ENCODE peak calls at places on chromosomes 13 and 19, in four cellular contexts. J, L, C and E are unnamed samples.

GRCh38 chr19:42420055-42420544 is 7.1 kb downstream of the LIPE start:
- DNase-seq in C (no peak), J (peak), L (no peak), E (no peak)

GRCh38 chr13:28611654-28612131 is 47.2 kb upstream of the POMP start:
- DNase-seq in C (no peak), J (no peak), L (no peak), E (no peak)

GRCh38 chr19:18173572-18174294 is at the start of gene IFI30:
- DNase-seq in C (peak), L (no peak), J (no peak), E (no peak)

GRCh38 chr13:65913173-65913572 is 1317.0 kb downstream of the PCDH9 start:
- DNase-seq in J (peak), C (no peak), L (peak), E (peak)

GRCh38 chr13:79496188-79496587 is 15.2 kb downstream of the NDFIP2 start:
- DNase-seq in C (no peak), L (no peak), J (no peak), E (no peak)

GRCh38 chr13:27619711-27620376 is 485 bp downstream of the LNX2 start:
- DNase-seq in L (no peak), J (peak), C (no peak), E (no peak)

GRCh38 chr19:34673590-34673989 is 3.4 kb downstream of the SCGB2B2 start:
- DNase-seq in C (no peak), J (no peak), L (no peak), E (no peak)

GRCh38 chr19:45767410-45767880 is 1.6 kb downstream of the SIX5 start:
- DNase-seq in J (peak), L (peak), C (no peak), E (peak)

GRCh38 chr13:111555268-111555633 is 234.8 kb downstream of the TEX29 start:
- DNase-seq in L (no peak), C (no peak), J (no peak), E (no peak)

DNA sequence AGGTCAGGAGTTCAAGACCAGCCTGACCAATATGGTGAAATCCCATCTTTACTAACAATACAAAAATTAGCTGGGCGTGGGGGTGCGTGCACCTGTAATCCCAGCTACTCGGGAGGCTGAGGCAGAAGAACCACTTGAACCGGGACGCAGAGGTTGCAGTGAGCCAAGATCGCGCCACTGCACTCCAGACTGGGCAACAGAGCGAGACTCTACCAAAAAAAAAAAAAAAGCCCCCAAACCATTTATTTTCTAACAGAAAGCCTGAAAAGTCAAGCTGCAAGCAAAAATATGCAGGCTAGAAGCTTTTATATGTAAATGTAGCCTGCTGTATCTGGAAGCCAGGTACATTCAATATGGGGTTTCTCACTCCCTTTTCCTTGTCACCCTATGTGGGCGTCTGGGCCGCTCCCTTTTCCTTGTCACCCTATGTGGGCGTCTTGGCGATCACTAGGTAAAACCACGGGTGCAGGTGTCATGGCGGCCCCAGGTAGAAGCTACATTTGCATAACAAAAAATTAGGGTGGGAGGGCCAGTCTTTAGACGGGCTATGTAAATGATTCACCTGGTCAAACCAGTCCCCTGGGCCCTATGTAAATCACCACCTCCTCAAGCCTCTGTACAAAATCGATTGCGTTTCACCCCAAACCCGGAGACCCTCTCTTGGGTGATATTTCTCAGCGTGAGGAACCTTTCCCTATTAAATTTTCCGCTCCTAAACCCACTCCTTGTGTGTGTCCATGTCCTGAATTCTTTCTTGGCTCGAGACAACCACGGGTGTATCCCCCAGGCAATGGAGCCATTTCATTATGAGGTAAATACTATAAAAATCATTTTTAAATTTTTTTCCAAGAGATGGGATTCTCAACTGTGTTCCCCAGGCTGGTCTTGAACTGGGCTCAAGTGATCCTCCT is 2.1 kb downstream of the TRIM13 start:
- DNase-seq in L (no peak), C (no peak), J (no peak), E (no peak)
- H3K4me3 ChIP-seq in L (no peak), C (peak), J (peak), E (no peak)

GRCh38 chr13:20354722-20355121 is 122.6 kb upstream of the GJB6 start:
- DNase-seq in C (no peak), L (no peak), J (no peak), E (no peak)

GRCh38 chr13:20356437-20356836 is 124.3 kb upstream of the GJB6 start:
- DNase-seq in J (peak), L (no peak), C (no peak), E (no peak)

GRCh38 chr13:20351279-20352022 is 119.3 kb upstream of the GJB6 start:
- DNase-seq in C (no peak), J (peak), L (peak), E (no peak)

GRCh38 chr13:20350819-20351218 is 118.7 kb upstream of the GJB6 start:
- DNase-seq in J (peak), C (no peak), L (no peak), E (no peak)

GRCh38 chr13:20353973-20354372 is 121.9 kb upstream of the GJB6 start:
- DNase-seq in J (peak), C (no peak), L (peak), E (no peak)
- TF ChIP-seq CTCF in J (peak), C (no peak), L (peak), E (peak)

GRCh38 chr19:16889883-16890460 is 1.2 kb downstream of the F2RL3 start:
- DNase-seq in L (no peak), C (no peak), J (no peak), E (no peak)

GRCh38 chr19:16889429-16889882 is 657 bp downstream of the F2RL3 start:
- DNase-seq in L (no peak), J (no peak), C (no peak), E (no peak)

GRCh38 chr19:16887353-16888265 is 1.2 kb upstream of the F2RL3 start:
- DNase-seq in L (no peak), J (no peak), C (no peak), E (no peak)

GRCh38 chr19:16890461-16891184 is 1.8 kb downstream of the F2RL3 start:
- DNase-seq in C (no peak), L (no peak), J (no peak), E (no peak)

GRCh38 chr19:16888629-16889371 is at the start of gene F2RL3:
- DNase-seq in C (no peak), J (peak), L (no peak), E (no peak)
- H3K4me3 ChIP-seq in C (peak), J (no peak), L (no peak), E (no peak)

DNA sequence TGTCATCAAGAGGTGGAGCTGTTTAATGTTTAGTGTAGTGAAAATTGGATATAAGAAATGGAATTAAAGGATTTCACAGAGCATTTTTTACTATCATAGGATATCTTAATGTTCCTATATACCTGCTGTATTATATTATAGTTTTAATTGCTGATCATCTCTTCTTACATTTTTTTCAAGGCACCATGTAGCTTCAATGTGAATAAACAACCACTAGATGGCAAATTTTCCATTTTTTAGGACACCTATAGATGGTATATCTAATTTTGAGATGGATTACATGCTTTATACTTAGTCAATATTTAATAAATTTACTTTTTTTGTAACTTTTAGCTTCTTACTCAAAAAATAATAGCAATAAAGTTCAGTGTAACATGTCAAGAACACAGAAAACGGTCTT is 9.0 kb upstream of the ATXN8OS start:
- DNase-seq in L (no peak), C (no peak), J (no peak), E (no peak)
- TF ChIP-seq CTCF in L (no peak), C (no peak), J (no peak), E (no peak)

DNA sequence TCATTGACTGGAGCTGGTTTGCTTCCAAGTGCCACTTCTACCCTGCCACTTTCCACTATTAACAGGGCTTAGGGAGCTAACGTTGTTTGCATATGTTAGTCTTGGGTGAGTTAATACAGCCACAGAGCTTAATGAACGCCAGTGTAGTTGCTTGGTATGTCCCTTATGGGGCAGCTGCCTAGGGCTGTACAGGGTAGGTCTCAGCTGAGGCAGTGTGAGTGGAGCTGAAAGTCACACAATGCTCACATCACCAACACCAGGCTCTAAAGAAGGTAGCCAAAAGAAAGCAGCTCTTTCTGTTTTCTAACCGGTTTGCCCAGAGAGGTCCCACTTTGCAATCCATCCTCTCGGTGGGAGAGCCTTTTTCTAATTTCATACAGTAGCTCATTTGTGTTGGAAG is 186.2 kb downstream of the RGCC start:
- DNase-seq in C (no peak), L (no peak), J (no peak), E (no peak)
- H3K4me3 ChIP-seq in C (no peak), L (no peak), J (no peak), E (no peak)

GRCh38 chr13:48236528-48237353 is 3.7 kb downstream of the ITM2B start:
- DNase-seq in J (no peak), L (no peak), C (no peak), E (no peak)
- TF ChIP-seq CTCF in J (no peak), L (no peak), C (no peak), E (no peak)

DNA sequence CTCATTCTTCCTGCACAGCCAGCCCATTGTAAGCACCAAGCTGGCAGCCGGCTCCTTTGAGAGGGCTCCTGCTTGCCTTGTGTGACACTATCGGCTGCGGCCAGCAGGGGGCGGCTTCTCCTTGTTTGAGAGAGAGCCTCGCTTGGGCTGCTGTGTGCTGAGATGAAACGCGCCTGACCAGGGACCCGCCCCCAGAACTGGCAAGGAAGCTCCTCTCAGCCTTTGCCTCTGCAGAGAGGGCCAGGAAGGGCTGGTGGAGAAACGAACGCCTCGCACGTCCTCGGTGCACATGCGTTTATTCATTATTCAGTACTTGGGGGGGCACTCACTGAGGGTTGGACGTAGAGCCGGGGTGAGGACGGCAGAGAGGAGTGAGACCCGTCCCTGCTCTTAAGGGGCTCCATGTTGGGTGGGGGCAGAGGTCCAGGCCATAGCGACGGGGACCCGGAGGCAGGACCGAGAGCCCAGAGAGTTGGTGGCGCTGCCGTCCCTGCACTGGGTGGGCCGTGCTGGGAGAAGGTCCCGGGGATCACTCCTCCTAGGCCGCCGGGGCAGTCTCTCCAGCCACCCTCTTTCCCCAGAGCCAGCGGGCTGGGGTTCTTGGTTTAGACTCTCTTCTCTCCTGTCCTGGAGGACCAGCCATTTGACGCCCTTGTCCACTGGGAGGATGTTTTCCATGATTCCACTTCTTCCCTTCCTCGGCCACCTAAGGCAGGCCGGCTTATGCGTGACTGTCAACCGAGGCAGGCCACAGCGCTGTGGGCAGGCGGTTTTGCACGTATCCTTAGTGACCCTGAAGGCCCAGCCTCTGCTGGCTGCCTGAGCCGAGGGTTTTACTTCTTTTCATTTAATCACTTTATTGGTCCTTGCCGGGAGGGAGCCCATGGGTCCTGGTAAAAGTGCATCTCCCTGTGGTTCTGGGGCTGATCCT is 174.5 kb downstream of the KATNAL1 start:
- DNase-seq in L (peak), C (no peak), J (peak), E (no peak)
- H3K4me3 ChIP-seq in L (no peak), C (no peak), J (no peak), E (no peak)

DNA sequence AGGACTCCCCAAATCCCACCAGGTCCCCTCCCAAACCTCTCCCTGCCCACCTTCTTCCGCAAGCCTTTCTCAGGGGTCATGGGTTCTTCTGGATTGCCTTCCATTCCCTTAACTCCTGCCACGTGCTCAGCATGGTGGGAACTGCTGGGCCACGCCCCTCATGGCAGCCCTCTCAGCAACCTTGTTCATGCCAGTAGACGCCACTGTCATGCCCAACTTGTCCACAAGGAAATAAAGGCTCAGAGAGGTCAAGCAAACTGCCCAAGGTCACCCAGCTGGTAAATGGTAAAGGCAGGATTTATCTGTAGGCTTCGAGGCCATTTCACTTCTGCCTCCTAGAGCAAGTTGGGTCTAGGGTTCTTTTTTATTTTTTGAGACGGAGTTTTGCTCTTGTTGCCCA is 10.9 kb downstream of the PRAM1 start:
- DNase-seq in J (no peak), L (no peak), C (no peak), E (no peak)
- TF ChIP-seq CTCF in J (no peak), L (no peak), C (no peak), E (no peak)

GRCh38 chr19:14974488-14974887 is 5.2 kb downstream of the SLC1A6 start:
- DNase-seq in J (no peak), L (no peak), C (no peak), E (no peak)

GRCh38 chr19:14979136-14979497 is 547 bp downstream of the SLC1A6 start:
- DNase-seq in C (no peak), L (no peak), J (no peak), E (no peak)

GRCh38 chr19:14978377-14978776 is 1.3 kb downstream of the SLC1A6 start:
- DNase-seq in C (no peak), J (no peak), L (no peak), E (no peak)

GRCh38 chr19:14977128-14977527 is 2.5 kb downstream of the SLC1A6 start:
- DNase-seq in C (no peak), J (no peak), L (no peak), E (no peak)

GRCh38 chr19:14979498-14980255 is at the start of gene SLC1A6:
- DNase-seq in L (no peak), J (no peak), C (no peak), E (no peak)
- H3K4me3 ChIP-seq in L (no peak), J (no peak), C (no peak), E (no peak)